ENCODE peak calls at places on chromosomes 16 and 17, in ten cellular contexts. One of them, this sample, is unnamed.

GRCh38 chr16:22638393-22639206 is 127.9 kb downstream of the NPIPB5 start:
- DNase-seq in CD4-positive, alpha-beta T cell: no peak
- DNase-seq in lower lobe of right lung: no peak
- DNase-seq in left ventricle myocardium inferior: no peak
- DNase-seq in A549: no peak
- DNase-seq in tibial nerve: no peak
- DNase-seq in colonic mucosa: no peak
- DNase-seq in brain microvascular endothelial cell: no peak
- DNase-seq in mesendoderm: no peak
- DNase-seq in adrenal gland: no peak
- DNase-seq in this sample: no peak

GRCh38 chr17:6498798-6499540 is 54.7 kb downstream of the PIMREG start:
- DNase-seq in CD4-positive, alpha-beta T cell: no peak
- DNase-seq in lower lobe of right lung: peak
- DNase-seq in left ventricle myocardium inferior: no peak
- DNase-seq in A549: no peak
- DNase-seq in tibial nerve: no peak
- DNase-seq in colonic mucosa: no peak
- DNase-seq in brain microvascular endothelial cell: no peak
- DNase-seq in mesendoderm: no peak
- DNase-seq in adrenal gland: no peak
- DNase-seq in this sample: no peak

GRCh38 chr16:83681421-83681820 is 126.4 kb upstream of the HSBP1 start:
- DNase-seq in CD4-positive, alpha-beta T cell: no peak
- DNase-seq in lower lobe of right lung: no peak
- DNase-seq in left ventricle myocardium inferior: no peak
- DNase-seq in A549: no peak
- DNase-seq in tibial nerve: no peak
- DNase-seq in colonic mucosa: no peak
- DNase-seq in brain microvascular endothelial cell: no peak
- DNase-seq in mesendoderm: no peak
- DNase-seq in adrenal gland: no peak
- DNase-seq in this sample: no peak

GRCh38 chr17:46772879-46773620 is 45.4 kb downstream of the WNT3 start:
- DNase-seq in CD4-positive, alpha-beta T cell: no peak
- DNase-seq in lower lobe of right lung: peak
- DNase-seq in left ventricle myocardium inferior: no peak
- DNase-seq in A549: no peak
- DNase-seq in tibial nerve: no peak
- DNase-seq in colonic mucosa: no peak
- DNase-seq in brain microvascular endothelial cell: no peak
- DNase-seq in mesendoderm: peak
- DNase-seq in adrenal gland: no peak
- DNase-seq in this sample: peak

GRCh38 chr16:25012525-25012991 is 2.6 kb downstream of the ARHGAP17 start:
- DNase-seq in CD4-positive, alpha-beta T cell: no peak
- DNase-seq in lower lobe of right lung: no peak
- DNase-seq in left ventricle myocardium inferior: no peak
- DNase-seq in A549: no peak
- DNase-seq in tibial nerve: peak
- DNase-seq in colonic mucosa: peak
- DNase-seq in brain microvascular endothelial cell: peak
- DNase-seq in mesendoderm: no peak
- DNase-seq in adrenal gland: no peak
- DNase-seq in this sample: no peak

GRCh38 chr16:75433732-75434413 is 570 bp upstream of the CFDP1 start:
- DNase-seq in CD4-positive, alpha-beta T cell: no peak
- DNase-seq in lower lobe of right lung: peak
- DNase-seq in left ventricle myocardium inferior: no peak
- DNase-seq in A549: peak
- DNase-seq in tibial nerve: peak
- DNase-seq in colonic mucosa: peak
- DNase-seq in brain microvascular endothelial cell: peak
- DNase-seq in mesendoderm: peak
- DNase-seq in adrenal gland: peak
- DNase-seq in this sample: no peak

GRCh38 chr17:3889613-3890012 is 3.2 kb downstream of the CAMKK1 start:
- DNase-seq in CD4-positive, alpha-beta T cell: no peak
- DNase-seq in lower lobe of right lung: no peak
- DNase-seq in left ventricle myocardium inferior: no peak
- DNase-seq in A549: no peak
- DNase-seq in tibial nerve: no peak
- DNase-seq in colonic mucosa: no peak
- DNase-seq in brain microvascular endothelial cell: no peak
- DNase-seq in mesendoderm: no peak
- DNase-seq in adrenal gland: no peak
- DNase-seq in this sample: no peak

GRCh38 chr16:81586421-81586820 is 141.8 kb downstream of the CMIP start:
- DNase-seq in CD4-positive, alpha-beta T cell: no peak
- DNase-seq in lower lobe of right lung: no peak
- DNase-seq in left ventricle myocardium inferior: no peak
- DNase-seq in A549: no peak
- DNase-seq in tibial nerve: no peak
- DNase-seq in colonic mucosa: no peak
- DNase-seq in brain microvascular endothelial cell: no peak
- DNase-seq in mesendoderm: peak
- DNase-seq in adrenal gland: no peak
- DNase-seq in this sample: no peak

DNA sequence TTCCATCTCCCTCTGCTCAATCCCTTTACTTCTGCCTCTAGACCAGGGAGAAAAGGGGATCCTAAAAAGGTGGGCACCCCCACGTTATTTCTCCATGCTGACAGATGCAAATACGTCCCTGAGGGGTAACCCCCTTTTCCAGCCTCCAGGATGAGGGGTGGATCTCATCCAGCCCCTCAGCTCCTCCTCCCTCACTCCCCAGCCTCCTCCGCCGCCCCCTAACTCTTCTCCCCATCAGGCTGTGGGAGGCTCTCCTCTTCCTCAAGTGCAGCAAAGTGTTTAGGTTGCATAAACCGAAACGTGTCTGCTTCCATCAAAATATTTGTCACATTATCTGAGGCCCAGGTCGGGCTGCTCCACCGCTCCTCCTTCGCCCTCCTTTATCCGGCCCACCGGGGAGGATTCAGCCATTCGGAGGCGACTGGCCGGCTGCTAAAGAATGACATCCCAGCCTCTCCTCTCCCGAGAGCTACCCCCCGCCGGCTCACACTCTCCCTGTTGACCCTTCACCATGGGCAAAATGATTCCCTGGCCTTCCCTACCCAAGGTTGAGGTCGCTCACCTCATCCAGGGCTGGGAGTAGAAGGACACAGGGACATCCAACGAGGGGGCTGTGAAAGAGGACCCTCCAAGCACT is 1.2 kb upstream of the C1QL1 start:
- DNase-seq in CD4-positive, alpha-beta T cell: no peak
- DNase-seq in lower lobe of right lung: no peak
- DNase-seq in left ventricle myocardium inferior: no peak
- DNase-seq in A549: no peak
- DNase-seq in tibial nerve: no peak
- DNase-seq in colonic mucosa: no peak
- DNase-seq in brain microvascular endothelial cell: no peak
- DNase-seq in mesendoderm: peak
- DNase-seq in adrenal gland: no peak
- DNase-seq in this sample: no peak
- H3K27ac ChIP-seq in CD4-positive, alpha-beta T cell: no peak
- H3K27ac ChIP-seq in lower lobe of right lung: no peak
- H3K27ac ChIP-seq in left ventricle myocardium inferior: no peak
- H3K27ac ChIP-seq in A549: no peak
- H3K27ac ChIP-seq in tibial nerve: no peak
- H3K27ac ChIP-seq in colonic mucosa: no peak
- H3K27ac ChIP-seq in brain microvascular endothelial cell: no peak
- H3K27ac ChIP-seq in mesendoderm: no peak
- H3K27ac ChIP-seq in adrenal gland: no peak
- H3K27ac ChIP-seq in this sample: no peak

GRCh38 chr16:19861069-19861468 is 23.6 kb downstream of the GPRC5B start:
- DNase-seq in CD4-positive, alpha-beta T cell: no peak
- DNase-seq in lower lobe of right lung: no peak
- DNase-seq in left ventricle myocardium inferior: no peak
- DNase-seq in A549: no peak
- DNase-seq in tibial nerve: no peak
- DNase-seq in colonic mucosa: no peak
- DNase-seq in brain microvascular endothelial cell: no peak
- DNase-seq in mesendoderm: peak
- DNase-seq in adrenal gland: no peak
- DNase-seq in this sample: no peak

GRCh38 chr16:19859166-19859565 is 25.5 kb downstream of the GPRC5B start:
- DNase-seq in CD4-positive, alpha-beta T cell: no peak
- DNase-seq in lower lobe of right lung: no peak
- DNase-seq in left ventricle myocardium inferior: no peak
- DNase-seq in A549: no peak
- DNase-seq in tibial nerve: no peak
- DNase-seq in colonic mucosa: no peak
- DNase-seq in brain microvascular endothelial cell: no peak
- DNase-seq in mesendoderm: no peak
- DNase-seq in adrenal gland: no peak
- DNase-seq in this sample: no peak

GRCh38 chr16:19861811-19862327 is 22.8 kb downstream of the GPRC5B start:
- DNase-seq in CD4-positive, alpha-beta T cell: no peak
- DNase-seq in lower lobe of right lung: peak
- DNase-seq in left ventricle myocardium inferior: no peak
- DNase-seq in A549: no peak
- DNase-seq in tibial nerve: no peak
- DNase-seq in colonic mucosa: no peak
- DNase-seq in brain microvascular endothelial cell: no peak
- DNase-seq in mesendoderm: peak
- DNase-seq in adrenal gland: no peak
- DNase-seq in this sample: no peak

GRCh38 chr16:19859603-19860002 is 25.0 kb downstream of the GPRC5B start:
- DNase-seq in CD4-positive, alpha-beta T cell: no peak
- DNase-seq in lower lobe of right lung: peak
- DNase-seq in left ventricle myocardium inferior: no peak
- DNase-seq in A549: no peak
- DNase-seq in tibial nerve: no peak
- DNase-seq in colonic mucosa: no peak
- DNase-seq in brain microvascular endothelial cell: no peak
- DNase-seq in mesendoderm: no peak
- DNase-seq in adrenal gland: no peak
- DNase-seq in this sample: no peak

DNA sequence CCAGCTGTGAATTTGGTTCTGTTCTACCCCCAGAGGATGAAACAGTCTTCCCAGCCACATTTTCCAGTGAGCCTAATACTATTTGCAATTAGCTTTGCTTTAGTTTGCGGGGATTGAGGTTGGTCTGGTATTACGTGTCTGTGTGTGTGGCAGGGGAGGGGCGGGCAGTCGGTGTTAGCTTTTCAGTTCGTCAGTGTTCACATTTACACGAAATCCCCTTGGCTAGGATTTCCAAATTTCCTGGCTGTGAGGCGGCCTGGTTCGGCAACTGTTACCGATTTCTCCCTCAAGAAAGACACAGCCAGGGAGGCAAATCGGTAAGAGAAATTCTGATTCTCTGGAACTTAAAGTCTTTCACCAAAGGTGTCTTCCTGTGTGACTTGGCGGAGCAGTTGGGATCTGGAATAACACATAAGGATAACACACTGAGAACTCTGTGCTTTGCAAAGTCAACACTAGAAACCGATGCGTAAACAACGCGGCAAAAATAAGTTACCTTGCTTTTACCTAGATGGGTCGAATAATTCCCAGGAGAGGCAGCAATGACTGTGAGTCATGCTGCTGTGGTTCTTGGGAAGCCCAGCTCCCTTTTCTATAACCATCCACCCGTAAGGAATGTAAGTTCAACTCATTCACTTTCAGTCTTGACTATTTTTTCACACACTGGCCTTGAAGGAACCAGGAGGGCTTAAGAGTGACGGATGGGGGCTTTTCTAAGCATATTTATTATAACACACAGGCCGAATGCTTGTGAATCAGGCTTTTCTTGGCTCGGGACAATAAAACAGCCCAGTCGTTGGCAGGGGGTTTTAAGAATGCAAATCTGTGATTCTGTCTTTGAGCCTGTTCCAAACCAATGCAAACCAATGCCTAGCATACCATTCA is 24.3 kb downstream of the GPRC5B start:
- DNase-seq in CD4-positive, alpha-beta T cell: no peak
- DNase-seq in lower lobe of right lung: no peak
- DNase-seq in left ventricle myocardium inferior: no peak
- DNase-seq in A549: no peak
- DNase-seq in tibial nerve: no peak
- DNase-seq in colonic mucosa: no peak
- DNase-seq in brain microvascular endothelial cell: peak
- DNase-seq in mesendoderm: peak
- DNase-seq in adrenal gland: no peak
- DNase-seq in this sample: no peak
- H3K27ac ChIP-seq in CD4-positive, alpha-beta T cell: no peak
- H3K27ac ChIP-seq in lower lobe of right lung: no peak
- H3K27ac ChIP-seq in left ventricle myocardium inferior: no peak
- H3K27ac ChIP-seq in A549: no peak
- H3K27ac ChIP-seq in tibial nerve: no peak
- H3K27ac ChIP-seq in colonic mucosa: no peak
- H3K27ac ChIP-seq in brain microvascular endothelial cell: no peak
- H3K27ac ChIP-seq in mesendoderm: peak
- H3K27ac ChIP-seq in adrenal gland: no peak
- H3K27ac ChIP-seq in this sample: no peak

DNA sequence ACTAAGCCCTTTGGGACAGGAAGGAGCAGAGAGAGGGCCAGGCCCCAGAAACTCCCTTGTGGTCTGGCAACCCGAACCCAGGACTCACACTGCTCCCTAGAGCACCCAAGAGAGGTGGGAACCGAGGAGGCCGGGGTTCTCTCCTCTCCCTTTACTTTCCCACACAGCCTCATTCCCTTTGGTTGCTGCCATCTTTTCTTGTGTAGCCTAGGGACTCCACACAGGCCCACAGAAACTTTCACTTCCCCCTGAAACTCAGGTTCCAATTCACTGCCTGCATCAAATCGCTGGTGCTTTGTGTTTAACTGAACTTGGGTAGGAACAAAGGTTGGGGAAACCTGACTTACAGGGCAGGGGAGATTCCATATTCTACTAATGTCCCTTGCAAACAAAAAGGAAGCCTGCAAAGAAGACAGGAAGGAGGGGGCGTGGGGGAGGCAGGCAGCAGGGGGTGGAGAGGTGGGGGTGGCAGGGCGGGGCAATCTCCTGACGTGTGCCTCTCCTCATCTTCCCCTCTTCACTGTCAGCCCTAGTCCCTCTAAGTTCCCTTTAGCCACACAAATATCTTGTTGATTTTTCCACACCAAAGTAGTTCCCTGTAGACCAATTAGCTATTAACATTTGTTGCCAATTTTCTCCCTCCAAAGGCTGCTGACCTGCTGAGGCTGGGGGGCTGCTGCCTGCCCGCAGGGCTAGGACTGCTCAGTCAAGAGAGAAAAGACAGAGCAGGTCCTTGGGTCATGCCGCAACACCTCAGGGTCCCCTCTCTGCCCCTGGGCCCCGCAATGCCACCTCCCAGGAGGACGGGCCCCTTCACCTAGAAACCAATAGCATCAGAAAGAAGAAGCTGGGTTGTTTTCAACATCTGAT is 8.0 kb downstream of the ST3GAL2 start:
- DNase-seq in CD4-positive, alpha-beta T cell: peak
- DNase-seq in lower lobe of right lung: peak
- DNase-seq in left ventricle myocardium inferior: no peak
- DNase-seq in A549: no peak
- DNase-seq in tibial nerve: no peak
- DNase-seq in colonic mucosa: no peak
- DNase-seq in brain microvascular endothelial cell: no peak
- DNase-seq in mesendoderm: peak
- DNase-seq in adrenal gland: no peak
- DNase-seq in this sample: peak
- H3K27ac ChIP-seq in CD4-positive, alpha-beta T cell: peak
- H3K27ac ChIP-seq in lower lobe of right lung: peak
- H3K27ac ChIP-seq in left ventricle myocardium inferior: peak
- H3K27ac ChIP-seq in A549: peak
- H3K27ac ChIP-seq in tibial nerve: no peak
- H3K27ac ChIP-seq in colonic mucosa: peak
- H3K27ac ChIP-seq in brain microvascular endothelial cell: peak
- H3K27ac ChIP-seq in mesendoderm: peak
- H3K27ac ChIP-seq in adrenal gland: no peak
- H3K27ac ChIP-seq in this sample: peak

GRCh38 chr16:23835390-23836077 is at the start of gene PRKCB:
- DNase-seq in CD4-positive, alpha-beta T cell: peak
- DNase-seq in lower lobe of right lung: peak
- DNase-seq in left ventricle myocardium inferior: peak
- DNase-seq in A549: peak
- DNase-seq in tibial nerve: peak
- DNase-seq in colonic mucosa: peak
- DNase-seq in brain microvascular endothelial cell: peak
- DNase-seq in mesendoderm: peak
- DNase-seq in adrenal gland: peak
- DNase-seq in this sample: peak
- H3K27ac ChIP-seq in CD4-positive, alpha-beta T cell: peak
- H3K27ac ChIP-seq in lower lobe of right lung: peak
- H3K27ac ChIP-seq in left ventricle myocardium inferior: no peak
- H3K27ac ChIP-seq in A549: peak
- H3K27ac ChIP-seq in tibial nerve: no peak
- H3K27ac ChIP-seq in colonic mucosa: peak
- H3K27ac ChIP-seq in brain microvascular endothelial cell: no peak
- H3K27ac ChIP-seq in mesendoderm: no peak
- H3K27ac ChIP-seq in adrenal gland: no peak
- H3K27ac ChIP-seq in this sample: peak

This sample was measured in DND-41.